ENCODE peak calls at places on chromosomes 11 and 22, in five cellular contexts. B is NCI-H2081; K is heart right ventricle; N is GM10248; U is stimulated activated CD8-positive, alpha-beta memory T cell treated with anti-CD3 and anti-CD28 coated beads, Interleukin-12 subunit alpha, Interleukin-12 subunit beta, amount 100 ng/mL, for 1 hour. R is an unnamed sample.

GRCh38 chr11:2930705-2931415 is 1.6 kb upstream of the PHLDA2 start:
- DNase-seq in N (peak), U (no peak), K (peak), B (peak), R (peak)

GRCh38 chr11:33877029-33877428 is 14.8 kb downstream of the LMO2 start:
- DNase-seq in N (no peak), B (no peak), K (no peak), U (no peak), R (no peak)

GRCh38 chr22:17237031-17237668 is 17.9 kb upstream of the ADA2 start:
- DNase-seq in N (peak), K (no peak), B (no peak), U (no peak), R (peak)

GRCh38 chr11:18524248-18524647 is 2.5 kb downstream of the TSG101 start:
- DNase-seq in B (no peak), N (no peak), U (no peak), K (no peak), R (no peak)

GRCh38 chr22:49291169-49291568 is 536.5 kb downstream of the BRD1 start:
- DNase-seq in N (no peak), K (no peak), U (no peak), B (no peak), R (no peak)

GRCh38 chr11:69311767-69312385 is 17.9 kb downstream of the MYEOV start:
- DNase-seq in N (no peak), K (no peak), U (no peak), B (no peak), R (no peak)

GRCh38 chr22:25950101-25950500 is 208.1 kb downstream of the MYO18B start:
- DNase-seq in B (no peak), U (no peak), N (peak), K (no peak), R (peak)

GRCh38 chr22:29716814-29717213 is 3.0 kb upstream of the CABP7 start:
- DNase-seq in K (peak), N (peak), U (no peak), B (no peak), R (peak)

GRCh38 chr11:92632510-92632909 is 336.9 kb upstream of the MTNR1B start:
- DNase-seq in U (no peak), B (no peak), K (no peak), N (no peak), R (no peak)

GRCh38 chr11:78470861-78471442 is 53.3 kb upstream of the GAB2 start:
- DNase-seq in N (no peak), K (no peak), U (no peak), B (no peak), R (no peak)

GRCh38 chr11:2578006-2578933 is 121.5 kb downstream of the KCNQ1OT1 start:
- DNase-seq in U (no peak), K (no peak), N (no peak), B (no peak), R (no peak)

GRCh38 chr11:79212711-79213110 is 228.1 kb downstream of the TENM4 start:
- DNase-seq in N (no peak), B (no peak), K (no peak), U (no peak), R (no peak)

R was measured in GM12865.